ENCODE peak calls at places on chromosomes 1 and 21, in five cellular contexts. One of them, this sample, is unnamed.

GRCh38 chr1:145985502-145986439 is 10.6 kb downstream of the TXNIP start:
- DNase-seq in GM06990: no peak
- DNase-seq in fibroblast of villous mesenchyme: peak; percentile 89
- DNase-seq in H1: no peak
- DNase-seq in dorsolateral prefrontal cortex: peak; percentile 58
- DNase-seq in this sample: peak; percentile 71

GRCh38 chr1:65310078-65310587 is 790 bp downstream of the DNAJC6 start:
- DNase-seq in GM06990: no peak
- DNase-seq in fibroblast of villous mesenchyme: peak; percentile 42
- DNase-seq in H1: peak; percentile 51
- DNase-seq in dorsolateral prefrontal cortex: peak; percentile 70
- DNase-seq in this sample: no peak

GRCh38 chr1:42943728-42944127 is 14.9 kb downstream of the SLC2A1 start:
- DNase-seq in GM06990: no peak
- DNase-seq in fibroblast of villous mesenchyme: no peak
- DNase-seq in H1: no peak
- DNase-seq in dorsolateral prefrontal cortex: no peak
- DNase-seq in this sample: no peak

GRCh38 chr1:107138767-107139445 is 1.9 kb upstream of the NTNG1 start:
- DNase-seq in GM06990: no peak
- DNase-seq in fibroblast of villous mesenchyme: no peak
- DNase-seq in H1: no peak
- DNase-seq in dorsolateral prefrontal cortex: no peak
- DNase-seq in this sample: peak; percentile 56

GRCh38 chr1:227545361-227545760 is 18.0 kb upstream of the ZNF678 start:
- DNase-seq in GM06990: no peak
- DNase-seq in fibroblast of villous mesenchyme: no peak
- DNase-seq in H1: no peak
- DNase-seq in dorsolateral prefrontal cortex: no peak
- DNase-seq in this sample: no peak

GRCh38 chr1:236142358-236143103 is at the start of gene GPR137B:
- DNase-seq in GM06990: peak; percentile 76
- DNase-seq in fibroblast of villous mesenchyme: peak; percentile 55
- DNase-seq in H1: no peak
- DNase-seq in dorsolateral prefrontal cortex: peak; percentile 48
- DNase-seq in this sample: peak; percentile 56

GRCh38 chr1:155977607-155978324 is 581 bp downstream of the ARHGEF2 start:
- DNase-seq in GM06990: peak; percentile 66
- DNase-seq in fibroblast of villous mesenchyme: no peak
- DNase-seq in H1: no peak
- DNase-seq in dorsolateral prefrontal cortex: peak; percentile 65
- DNase-seq in this sample: no peak

GRCh38 chr1:50611675-50612074 is 188.4 kb upstream of the DMRTA2 start:
- DNase-seq in GM06990: no peak
- DNase-seq in fibroblast of villous mesenchyme: no peak
- DNase-seq in H1: no peak
- DNase-seq in dorsolateral prefrontal cortex: no peak
- DNase-seq in this sample: no peak

GRCh38 chr1:41319803-41320711 is 41.2 kb upstream of the FOXO6 start:
- DNase-seq in GM06990: no peak
- DNase-seq in fibroblast of villous mesenchyme: no peak
- DNase-seq in H1: no peak
- DNase-seq in dorsolateral prefrontal cortex: no peak
- DNase-seq in this sample: no peak

GRCh38 chr1:48697066-48697707 is 79.5 kb downstream of the BEND5 start:
- DNase-seq in GM06990: no peak
- DNase-seq in fibroblast of villous mesenchyme: peak; percentile 19
- DNase-seq in H1: no peak
- DNase-seq in dorsolateral prefrontal cortex: peak; percentile 33
- DNase-seq in this sample: peak; percentile 41

GRCh38 chr21:15159382-15160020 is 94.7 kb upstream of the NRIP1 start:
- DNase-seq in GM06990: peak; percentile 12
- DNase-seq in fibroblast of villous mesenchyme: peak; percentile 2
- DNase-seq in H1: no peak
- DNase-seq in dorsolateral prefrontal cortex: no peak
- DNase-seq in this sample: peak; percentile 3

GRCh38 chr1:156579472-156579871 is at the start of gene TTC24:
- DNase-seq in GM06990: no peak
- DNase-seq in fibroblast of villous mesenchyme: no peak
- DNase-seq in H1: no peak
- DNase-seq in dorsolateral prefrontal cortex: no peak
- DNase-seq in this sample: no peak

GRCh38 chr21:29022141-29022540 is 2.3 kb upstream of the USP16 start:
- DNase-seq in GM06990: no peak
- DNase-seq in fibroblast of villous mesenchyme: no peak
- DNase-seq in H1: no peak
- DNase-seq in dorsolateral prefrontal cortex: no peak
- DNase-seq in this sample: no peak

GRCh38 chr1:87598429-87598828 is 269.7 kb downstream of the LMO4 start:
- DNase-seq in GM06990: no peak
- DNase-seq in fibroblast of villous mesenchyme: no peak
- DNase-seq in H1: peak; percentile 25
- DNase-seq in dorsolateral prefrontal cortex: no peak
- DNase-seq in this sample: no peak

GRCh38 chr1:85847356-85847755 is 139.1 kb upstream of the ZNHIT6 start:
- DNase-seq in GM06990: no peak
- DNase-seq in fibroblast of villous mesenchyme: peak; percentile 29
- DNase-seq in H1: no peak
- DNase-seq in dorsolateral prefrontal cortex: no peak
- DNase-seq in this sample: no peak

GRCh38 chr1:189708674-189709073 is 769.0 kb downstream of the BRINP3 start:
- DNase-seq in GM06990: no peak
- DNase-seq in fibroblast of villous mesenchyme: no peak
- DNase-seq in H1: no peak
- DNase-seq in dorsolateral prefrontal cortex: no peak
- DNase-seq in this sample: no peak

GRCh38 chr1:241847796-241848668 is at the start of gene EXO1:
- DNase-seq in GM06990: peak; percentile 92
- DNase-seq in fibroblast of villous mesenchyme: peak; percentile 91
- DNase-seq in H1: peak; percentile 68
- DNase-seq in dorsolateral prefrontal cortex: peak; percentile 86
- DNase-seq in this sample: peak; percentile 94

GRCh38 chr1:241847540-241847795 is 536 bp upstream of the EXO1 start:
- DNase-seq in GM06990: no peak
- DNase-seq in fibroblast of villous mesenchyme: no peak
- DNase-seq in H1: no peak
- DNase-seq in dorsolateral prefrontal cortex: no peak
- DNase-seq in this sample: no peak

GRCh38 chr1:241849345-241849695 is 1.3 kb downstream of the EXO1 start:
- DNase-seq in GM06990: no peak
- DNase-seq in fibroblast of villous mesenchyme: no peak
- DNase-seq in H1: no peak
- DNase-seq in dorsolateral prefrontal cortex: no peak
- DNase-seq in this sample: no peak

GRCh38 chr1:241846862-241847539 is 1.0 kb upstream of the EXO1 start:
- DNase-seq in GM06990: no peak
- DNase-seq in fibroblast of villous mesenchyme: no peak
- DNase-seq in H1: no peak
- DNase-seq in dorsolateral prefrontal cortex: no peak
- DNase-seq in this sample: no peak

DNA sequence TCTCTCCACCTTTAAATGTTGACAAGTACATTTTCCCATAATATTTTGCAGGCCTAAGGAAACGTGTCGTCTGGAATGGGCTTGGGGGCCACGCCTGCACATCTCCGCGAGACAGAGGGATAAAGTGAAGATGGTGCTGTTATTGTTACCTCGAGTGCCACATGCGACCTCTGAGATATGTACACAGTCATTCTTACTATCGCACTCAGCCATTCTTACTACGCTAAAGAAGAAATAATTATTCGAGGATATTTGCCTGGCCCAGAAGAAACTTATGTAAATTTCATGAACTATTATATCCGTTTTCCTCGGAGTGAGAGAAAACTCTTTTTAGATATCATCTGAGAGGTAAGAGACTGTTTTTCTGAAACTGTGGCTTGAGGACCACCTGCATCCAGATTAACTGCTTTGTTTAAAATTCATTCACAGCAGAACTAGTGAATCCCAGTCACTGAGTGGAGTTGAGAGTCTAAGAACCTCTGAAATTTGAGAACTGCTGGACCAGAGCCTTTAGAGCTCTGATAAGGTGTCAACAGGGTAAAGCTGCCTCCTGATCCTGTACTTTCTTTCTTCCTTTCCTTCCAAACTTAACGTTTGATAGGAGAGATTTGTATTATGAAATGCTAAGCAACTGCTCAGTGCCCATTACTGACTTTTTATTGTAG is 808 bp downstream of the EXO1 start:
- DNase-seq in GM06990: no peak
- DNase-seq in fibroblast of villous mesenchyme: no peak
- DNase-seq in H1: no peak
- DNase-seq in dorsolateral prefrontal cortex: no peak
- DNase-seq in this sample: no peak
- H3K4me3 ChIP-seq in GM06990: peak overlapping the region; percentile 96
- H3K4me3 ChIP-seq in fibroblast of villous mesenchyme: peak overlapping the region; percentile 90
- H3K4me3 ChIP-seq in H1: peak overlapping the region; percentile 98
- H3K4me3 ChIP-seq in dorsolateral prefrontal cortex: peak overlapping the region; percentile 87
- H3K4me3 ChIP-seq in this sample: peak overlapping the region; percentile 95

DNA sequence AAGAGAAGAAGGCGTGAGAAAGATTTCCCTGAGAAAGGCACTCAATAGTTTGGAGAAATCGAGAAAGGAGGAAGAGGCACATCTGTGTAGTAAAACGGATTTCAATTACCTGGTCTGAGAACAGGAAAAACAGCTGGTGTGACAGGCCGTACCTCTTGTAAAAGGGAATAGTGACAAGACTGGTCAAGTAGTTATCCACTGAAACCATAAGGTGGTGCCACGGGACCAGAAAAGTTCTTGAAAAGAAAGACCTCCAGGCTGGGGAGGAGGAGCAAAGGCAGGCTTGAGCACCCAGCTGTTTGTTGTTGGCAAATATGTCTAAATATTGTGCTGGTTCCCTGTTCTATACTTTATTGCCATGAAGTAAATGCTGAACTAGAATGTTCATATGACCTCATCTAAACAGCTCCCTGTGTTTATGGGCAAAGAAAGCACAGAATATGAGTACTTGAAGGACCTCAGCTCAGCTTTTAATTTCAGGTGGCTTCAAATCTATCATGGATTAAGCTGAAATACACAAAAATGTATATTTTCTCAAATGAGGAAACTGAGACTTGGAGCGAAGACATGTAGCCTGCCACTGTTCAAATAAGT is 4.0 kb downstream of the HAO2 start:
- DNase-seq in GM06990: no peak
- DNase-seq in fibroblast of villous mesenchyme: peak; percentile 42
- DNase-seq in H1: no peak
- DNase-seq in dorsolateral prefrontal cortex: no peak
- DNase-seq in this sample: peak; percentile 37
- TF ChIP-seq CTCF in GM06990: peak; percentile 46
- TF ChIP-seq CTCF in fibroblast of villous mesenchyme: peak; percentile 25
- TF ChIP-seq CTCF in H1: no peak
- TF ChIP-seq CTCF in dorsolateral prefrontal cortex: no peak
- TF ChIP-seq CTCF in this sample: no peak

DNA sequence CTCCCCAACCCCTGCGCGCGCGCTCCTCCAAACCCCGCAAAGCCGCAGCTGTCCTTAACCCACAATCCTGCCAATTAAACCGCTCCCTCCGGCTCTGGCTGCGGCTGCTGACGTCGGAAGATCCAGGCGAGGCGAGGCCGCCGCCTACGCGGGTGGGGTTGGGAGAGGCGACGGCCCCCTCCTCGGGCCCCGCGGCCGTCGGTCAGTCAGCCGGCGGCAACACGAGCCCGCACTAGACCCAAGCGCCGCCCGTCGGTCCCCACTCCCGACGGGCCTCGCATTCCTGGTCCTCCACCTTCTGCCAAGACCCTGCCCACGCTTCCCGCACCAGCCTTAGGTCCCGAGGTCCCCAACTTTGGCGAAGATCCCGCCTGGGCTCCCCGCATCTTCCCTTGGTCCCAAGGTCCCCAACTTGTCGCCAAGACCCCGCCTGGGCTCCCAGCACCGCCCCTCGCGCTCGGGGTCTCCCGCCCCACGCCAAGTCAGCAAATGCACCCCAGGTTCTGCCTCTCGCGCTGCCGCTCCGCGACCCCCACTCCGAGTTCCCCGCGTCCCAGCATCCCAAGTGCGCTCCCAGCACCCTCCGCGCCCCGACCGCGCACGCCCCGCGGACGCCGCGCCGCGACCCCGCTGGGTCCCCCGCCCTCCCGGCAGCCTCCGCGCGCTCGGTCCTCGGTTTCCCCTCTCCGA is 75.5 kb downstream of the VWA5B1 start:
- DNase-seq in GM06990: no peak
- DNase-seq in fibroblast of villous mesenchyme: no peak
- DNase-seq in H1: no peak
- DNase-seq in dorsolateral prefrontal cortex: no peak
- DNase-seq in this sample: peak; percentile 41
- H3K4me3 ChIP-seq in GM06990: no peak overlapping the region
- H3K4me3 ChIP-seq in fibroblast of villous mesenchyme: no peak overlapping the region
- H3K4me3 ChIP-seq in H1: peak overlapping the region; percentile 72
- H3K4me3 ChIP-seq in dorsolateral prefrontal cortex: peak overlapping the region; percentile 52
- H3K4me3 ChIP-seq in this sample: peak overlapping the region; percentile 12

GRCh38 chr1:43968348-43968948 is 1.4 kb upstream of the DPH2 start:
- DNase-seq in GM06990: no peak
- DNase-seq in fibroblast of villous mesenchyme: peak; percentile 36
- DNase-seq in H1: no peak
- DNase-seq in dorsolateral prefrontal cortex: no peak
- DNase-seq in this sample: peak; percentile 46

GRCh38 chr1:43969416-43969745 is 429 bp upstream of the DPH2 start:
- DNase-seq in GM06990: no peak
- DNase-seq in fibroblast of villous mesenchyme: no peak
- DNase-seq in H1: no peak
- DNase-seq in dorsolateral prefrontal cortex: no peak
- DNase-seq in this sample: no peak

GRCh38 chr1:43970502-43970901 is 692 bp downstream of the DPH2 start:
- DNase-seq in GM06990: no peak
- DNase-seq in fibroblast of villous mesenchyme: no peak
- DNase-seq in H1: no peak
- DNase-seq in dorsolateral prefrontal cortex: no peak
- DNase-seq in this sample: no peak

GRCh38 chr1:43970911-43971310 is 1.1 kb downstream of the DPH2 start:
- DNase-seq in GM06990: no peak
- DNase-seq in fibroblast of villous mesenchyme: no peak
- DNase-seq in H1: no peak
- DNase-seq in dorsolateral prefrontal cortex: no peak
- DNase-seq in this sample: no peak

DNA sequence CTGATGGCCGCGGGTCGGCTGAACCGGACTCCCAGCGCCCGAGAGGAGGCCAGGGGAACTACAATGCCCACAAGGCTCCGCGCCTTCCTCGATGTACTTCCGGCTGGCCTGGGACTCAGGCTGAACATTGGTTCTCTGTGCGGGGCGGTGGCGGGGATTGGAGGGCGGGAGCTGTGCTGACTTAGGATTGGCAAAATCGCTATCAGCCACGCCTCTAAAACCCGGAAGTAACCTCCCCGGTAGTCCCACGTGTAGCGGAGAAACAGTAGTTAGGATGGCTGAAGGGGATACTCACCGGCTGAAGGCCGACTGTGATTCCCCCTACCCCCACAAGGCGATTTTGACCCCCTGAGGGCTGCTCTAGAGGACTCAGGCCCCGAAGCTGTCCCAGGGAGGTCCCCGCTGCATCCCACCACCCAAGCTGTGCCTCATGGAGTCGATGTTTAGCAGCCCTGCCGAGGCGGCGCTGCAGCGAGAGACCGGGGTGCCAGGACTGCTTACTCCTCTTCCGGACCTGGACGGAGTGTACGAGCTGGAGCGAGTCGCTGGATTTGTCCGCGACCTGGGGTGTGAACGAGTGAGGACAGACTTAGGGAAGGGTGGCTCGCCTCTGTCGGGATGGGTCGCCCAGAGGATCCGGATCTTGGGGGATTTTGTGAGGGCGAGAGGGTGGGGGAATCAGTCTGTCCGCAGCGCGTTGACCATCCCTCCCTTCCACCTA is at the start of gene DPH2:
- DNase-seq in GM06990: peak; percentile 91
- DNase-seq in fibroblast of villous mesenchyme: peak; percentile 97
- DNase-seq in H1: peak; percentile 88
- DNase-seq in dorsolateral prefrontal cortex: peak; percentile 98
- DNase-seq in this sample: peak; percentile 96
- TF ChIP-seq CTCF in GM06990: peak; percentile 28
- TF ChIP-seq CTCF in fibroblast of villous mesenchyme: peak; percentile 7
- TF ChIP-seq CTCF in H1: no peak
- TF ChIP-seq CTCF in dorsolateral prefrontal cortex: peak; percentile 56
- TF ChIP-seq CTCF in this sample: no peak

This sample was measured in fibroblast of mammary gland.